ENCODE peak calls at places on chromosomes 6 and 20, in five cellular contexts. T is Calu3, P is choroid plexus epithelial cell, Z is prostate gland, E is transverse colon. Y is an unnamed sample.

GRCh38 chr20:61556116-61556515 is 304.1 kb downstream of the CDH4 start:
- DNase-seq in T (no peak), P (peak; percentile 83), Z (no peak), E (no peak), Y (no peak)

GRCh38 chr6:2848851-2849250 is 7.2 kb upstream of the SERPINB1 start:
- DNase-seq in T (no peak), P (no peak), Z (no peak), E (peak; percentile 58), Y (no peak)

GRCh38 chr20:9103955-9104354 is 35.1 kb downstream of the PLCB4 start:
- DNase-seq in T (no peak), P (no peak), Z (no peak), E (no peak), Y (no peak)

GRCh38 chr6:97049254-97050004 is 124.9 kb downstream of the KLHL32 start:
- DNase-seq in T (no peak), P (no peak), Z (no peak), E (no peak), Y (peak; percentile 59)

GRCh38 chr20:37396520-37397075 is 50.7 kb downstream of the SRC start:
- DNase-seq in T (no peak), P (no peak), Z (no peak), E (no peak), Y (no peak)

GRCh38 chr20:58188496-58188895 is 40.0 kb downstream of the ANKRD60 start:
- DNase-seq in T (peak; percentile 43), P (no peak), Z (no peak), E (no peak), Y (no peak)

GRCh38 chr6:136550330-136551071 is at the start of gene MAP7:
- DNase-seq in T (peak; percentile 94), P (no peak), Z (peak; percentile 94), E (peak; percentile 91), Y (peak; percentile 90)

GRCh38 chr6:3841066-3841454 is 8.1 kb upstream of the FAM50B start:
- DNase-seq in T (no peak), P (no peak), Z (no peak), E (no peak), Y (no peak)

GRCh38 chr6:120493483-120493882 is 840.8 kb downstream of the TBC1D32 start:
- DNase-seq in T (no peak), P (no peak), Z (no peak), E (no peak), Y (no peak)

GRCh38 chr6:32852844-32853540 is 512 bp downstream of the TAP1 start:
- DNase-seq in T (peak; percentile 64), P (peak; percentile 39), Z (peak; percentile 53), E (peak; percentile 63), Y (peak; percentile 72)

GRCh38 chr6:25717856-25718740 is 36.4 kb upstream of the SLC17A4 start:
- DNase-seq in T (peak; percentile 59), P (peak; percentile 56), Z (peak; percentile 11), E (no peak), Y (peak; percentile 28)

GRCh38 chr6:79984261-79984660 is 20.2 kb upstream of the TTK start:
- DNase-seq in T (peak; percentile 6), P (peak; percentile 16), Z (peak; percentile 6), E (peak; percentile 11), Y (no peak)

GRCh38 chr6:1039746-1040145 is 272.2 kb upstream of the FOXQ1 start:
- DNase-seq in T (peak; percentile 3), P (no peak), Z (no peak), E (no peak), Y (no peak)

GRCh38 chr6:31271641-31272357 is at the start of gene HLA-C:
- DNase-seq in T (peak; percentile 97), P (peak; percentile 97), Z (peak; percentile 96), E (peak; percentile 96), Y (peak; percentile 91)

GRCh38 chr6:115643762-115644161 is 416.9 kb downstream of the FRK start:
- DNase-seq in T (peak; percentile 59), P (peak; percentile 28), Z (no peak), E (no peak), Y (no peak)

GRCh38 chr6:57267586-57268293 is 45.6 kb upstream of the RAB23 start:
- DNase-seq in T (peak; percentile 68), P (peak; percentile 99), Z (no peak), E (peak; percentile 50), Y (peak; percentile 24)

GRCh38 chr6:148166339-148166949 is 176.2 kb upstream of the SASH1 start:
- DNase-seq in T (no peak), P (peak; percentile 83), Z (peak; percentile 22), E (no peak), Y (peak; percentile 36)

GRCh38 chr6:153013438-153013837 is 10.9 kb upstream of the MTRF1L start:
- DNase-seq in T (no peak), P (peak; percentile 49), Z (no peak), E (no peak), Y (no peak)

GRCh38 chr6:154888426-154888825 is 106.7 kb upstream of the TIAM2 start:
- DNase-seq in T (no peak), P (peak; percentile 30), Z (no peak), E (no peak), Y (no peak)

GRCh38 chr6:17780071-17780470 is 73.3 kb upstream of the NUP153 start:
- DNase-seq in T (no peak), P (no peak), Z (no peak), E (no peak), Y (no peak)

GRCh38 chr6:41098366-41098765 is 25.6 kb downstream of the NFYA start:
- DNase-seq in T (no peak), P (peak; percentile 52), Z (no peak), E (no peak), Y (no peak)

GRCh38 chr20:56205350-56205749 is 43.2 kb upstream of the MC3R start:
- DNase-seq in T (no peak), P (no peak), Z (peak; percentile 21), E (no peak), Y (no peak)

GRCh38 chr6:41775293-41775882 is 4.3 kb downstream of the FRS3 start:
- DNase-seq in T (no peak), P (no peak), Z (no peak), E (no peak), Y (no peak)

GRCh38 chr6:81696505-81696904 is 56.0 kb downstream of the TENT5A start:
- DNase-seq in T (peak; percentile 12), P (peak; percentile 58), Z (no peak), E (no peak), Y (no peak)

GRCh38 chr6:140661691-140662090 is 1287.2 kb upstream of the CITED2 start:
- DNase-seq in T (no peak), P (peak; percentile 35), Z (no peak), E (no peak), Y (no peak)

GRCh38 chr6:147651249-147652063 is 143.0 kb downstream of the SAMD5 start:
- DNase-seq in T (no peak), P (peak; percentile 58), Z (no peak), E (peak; percentile 20), Y (no peak)

GRCh38 chr20:58810116-58810878 is 40.4 kb downstream of the GNAS-AS1 start:
- DNase-seq in T (no peak), P (peak; percentile 14), Z (no peak), E (no peak), Y (no peak)

GRCh38 chr6:88823998-88824397 is 139.4 kb downstream of the RNGTT start:
- DNase-seq in T (no peak), P (peak; percentile 71), Z (no peak), E (no peak), Y (no peak)

GRCh38 chr6:142911395-142911794 is 33.6 kb downstream of the HIVEP2 start:
- DNase-seq in T (no peak), P (no peak), Z (no peak), E (no peak), Y (no peak)

GRCh38 chr6:127186889-127187288 is 68.4 kb downstream of the RSPO3 start:
- DNase-seq in T (peak; percentile 66), P (no peak), Z (no peak), E (peak; percentile 53), Y (no peak)

GRCh38 chr20:33668087-33668790 is 1.5 kb downstream of the ACTL10 start:
- DNase-seq in T (no peak), P (no peak), Z (no peak), E (no peak), Y (peak; percentile 92)
- TF ChIP-seq CTCF in T (no peak), P (peak; percentile 80), Z (peak; percentile 97), E (peak; percentile 89), Y (peak; percentile 99)

GRCh38 chr20:54221383-54221782 is 13.5 kb downstream of the PFDN4 start:
- DNase-seq in T (no peak), P (peak; percentile 52), Z (no peak), E (no peak), Y (no peak)

GRCh38 chr20:54217762-54218161 is 9.9 kb downstream of the PFDN4 start:
- DNase-seq in T (no peak), P (no peak), Z (no peak), E (no peak), Y (no peak)

GRCh38 chr20:54220722-54221121 is 12.8 kb downstream of the PFDN4 start:
- DNase-seq in T (no peak), P (no peak), Z (no peak), E (no peak), Y (no peak)

GRCh38 chr20:54218470-54218869 is 10.6 kb downstream of the PFDN4 start:
- DNase-seq in T (no peak), P (no peak), Z (no peak), E (no peak), Y (no peak)

DNA sequence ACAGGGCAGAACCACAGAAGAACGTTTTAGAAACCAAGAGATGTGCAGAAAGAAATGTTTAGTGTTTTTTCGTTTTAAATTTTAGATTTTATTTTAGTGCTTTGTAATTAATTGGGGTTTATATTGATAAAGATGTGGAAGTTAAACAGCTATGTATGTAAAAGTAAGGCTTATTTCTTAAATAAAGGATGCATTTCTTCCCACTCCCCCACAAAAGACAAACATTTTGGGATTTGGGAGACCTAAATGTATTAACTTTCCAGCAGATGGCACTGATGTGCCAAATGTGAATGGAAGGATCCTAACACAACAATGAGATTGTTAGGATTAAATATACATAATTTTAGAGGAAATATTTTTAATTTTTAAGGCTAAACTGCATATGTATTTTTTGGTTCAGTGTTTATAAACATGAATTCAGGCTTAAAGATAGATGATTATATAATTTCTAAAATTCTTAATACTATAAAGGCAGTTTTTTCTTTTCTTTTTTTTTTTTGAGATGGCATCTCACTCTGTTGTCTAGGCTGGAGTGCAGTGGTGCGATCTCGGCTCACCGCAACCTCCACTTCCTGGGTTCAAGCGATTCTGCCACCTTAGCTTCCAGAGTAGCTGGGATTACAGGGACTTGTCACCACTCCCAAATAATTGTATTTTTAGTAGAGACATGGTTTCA is 12.0 kb downstream of the PFDN4 start:
- DNase-seq in T (peak; percentile 47), P (peak; percentile 73), Z (no peak), E (no peak), Y (no peak)
- TF ChIP-seq CTCF in T (peak; percentile 80), P (peak; percentile 64), Z (peak; percentile 55), E (peak; percentile 37), Y (peak; percentile 38)

GRCh38 chr20:63323298-63323820 is 30.4 kb downstream of the COL20A1 start:
- DNase-seq in T (no peak), P (no peak), Z (no peak), E (no peak), Y (no peak)

GRCh38 chr20:63325021-63325471 is 32.1 kb downstream of the COL20A1 start:
- DNase-seq in T (no peak), P (no peak), Z (no peak), E (no peak), Y (no peak)

GRCh38 chr20:63321148-63321831 is 28.3 kb downstream of the COL20A1 start:
- DNase-seq in T (no peak), P (peak; percentile 5), Z (no peak), E (no peak), Y (no peak)

GRCh38 chr20:63322146-63322922 is 29.3 kb downstream of the COL20A1 start:
- DNase-seq in T (no peak), P (no peak), Z (no peak), E (no peak), Y (no peak)

GRCh38 chr20:63322923-63323253 is 29.9 kb downstream of the COL20A1 start:
- DNase-seq in T (no peak), P (no peak), Z (no peak), E (no peak), Y (no peak)
- TF ChIP-seq CTCF in T (no peak), P (no peak), Z (no peak), E (no peak), Y (no peak)

GRCh38 chr6:68650142-68650541 is 15.1 kb downstream of the ADGRB3 start:
- DNase-seq in T (no peak), P (no peak), Z (no peak), E (no peak), Y (no peak)
- TF ChIP-seq CTCF in T (no peak), P (no peak), Z (no peak), E (no peak), Y (no peak)

Y was measured in GM13977.